ENCODE peak calls at places on chromosome 11, in six cellular contexts. D is RWPE1, S is K562, I is IMR-90, M is neuronal stem cell, L is GM12878. O is an unnamed sample.

GRCh38 chr11:10310301-10310841 is 5.5 kb downstream of the ADM start:
- DNase-seq in M (no peak), D (no peak), S (no peak), I (peak), L (no peak), O (no peak)

GRCh38 chr11:134120921-134121526 is 52.2 kb downstream of the JAM3 start:
- DNase-seq in L (no peak), S (no peak), D (no peak), I (peak), M (no peak), O (no peak)

GRCh38 chr11:86743223-86744118 is 56.9 kb upstream of the PRSS23 start:
- DNase-seq in S (peak), M (no peak), D (peak), L (no peak), I (peak), O (peak)

GRCh38 chr11:124760205-124760652 is 1.9 kb downstream of the ESAM start:
- DNase-seq in S (no peak), I (no peak), L (no peak), M (no peak), D (no peak), O (no peak)

GRCh38 chr11:2751523-2752203 is 51.9 kb upstream of the KCNQ1OT1 start:
- DNase-seq in L (no peak), D (no peak), S (no peak), I (no peak), M (no peak), O (peak)

GRCh38 chr11:3669128-3669527 is 2.1 kb downstream of the CHRNA10 start:
- DNase-seq in I (no peak), L (no peak), S (no peak), M (no peak), D (no peak), O (no peak)

GRCh38 chr11:24734742-24735141 is 237.9 kb downstream of the LUZP2 start:
- DNase-seq in L (no peak), D (no peak), M (no peak), I (no peak), S (no peak), O (no peak)

GRCh38 chr11:128555606-128556005 is 31.8 kb downstream of the ETS1 start:
- DNase-seq in I (no peak), D (peak), S (no peak), M (no peak), L (no peak), O (peak)

GRCh38 chr11:57458410-57459111 is 1.8 kb upstream of the RTN4RL2 start:
- DNase-seq in S (peak), M (no peak), L (no peak), D (no peak), I (peak), O (peak)

DNA sequence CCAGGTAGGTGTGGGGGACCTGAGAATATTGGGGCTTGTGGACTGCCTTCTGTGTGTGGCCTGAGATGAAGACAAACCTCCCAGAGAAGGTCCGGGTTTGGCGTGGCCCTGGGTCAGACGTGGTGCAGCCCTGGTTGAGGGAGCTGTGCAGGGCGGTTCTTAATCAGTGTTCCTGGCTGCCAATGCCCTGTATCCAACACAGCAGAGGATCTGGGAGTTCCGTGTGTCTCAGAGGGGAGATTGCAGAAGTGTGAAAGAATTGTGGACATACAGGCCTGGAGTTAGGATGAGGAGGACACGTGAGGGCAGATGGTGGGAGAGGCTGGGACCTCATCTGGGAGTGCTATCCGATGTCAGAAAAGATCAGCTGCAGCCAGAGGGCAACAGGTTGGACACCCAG is 102.0 kb upstream of the NECTIN1 start:
- DNase-seq in M (no peak), I (no peak), L (no peak), D (no peak), S (no peak), O (no peak)
- H3K27ac ChIP-seq in M (no peak), I (no peak), L (no peak), D (no peak), S (no peak), O (no peak)

DNA sequence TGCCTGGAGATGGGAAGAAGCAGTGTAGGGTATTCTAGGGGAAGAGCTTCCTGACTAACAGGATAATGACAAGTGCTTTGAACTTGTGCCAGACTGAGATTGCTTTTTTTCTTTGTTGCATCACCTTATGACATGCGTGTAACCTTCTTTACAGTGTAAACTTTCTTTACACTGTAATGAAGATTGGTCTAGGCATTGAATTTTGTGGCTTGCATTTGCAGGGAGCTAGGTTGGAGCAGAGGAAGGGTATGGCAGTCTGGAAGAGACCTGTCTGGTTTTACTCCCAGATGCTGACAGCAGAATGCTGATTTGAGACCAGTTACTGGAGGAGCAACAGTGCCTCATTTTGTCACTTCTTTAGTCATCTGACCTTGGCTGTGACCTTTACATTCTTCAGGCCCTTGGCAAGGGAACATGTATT is 5.6 kb downstream of the DDB2 start:
- DNase-seq in I (peak), L (no peak), S (no peak), M (no peak), D (no peak), O (no peak)
- H3K27ac ChIP-seq in I (peak), L (no peak), S (no peak), M (no peak), D (peak), O (no peak)

DNA sequence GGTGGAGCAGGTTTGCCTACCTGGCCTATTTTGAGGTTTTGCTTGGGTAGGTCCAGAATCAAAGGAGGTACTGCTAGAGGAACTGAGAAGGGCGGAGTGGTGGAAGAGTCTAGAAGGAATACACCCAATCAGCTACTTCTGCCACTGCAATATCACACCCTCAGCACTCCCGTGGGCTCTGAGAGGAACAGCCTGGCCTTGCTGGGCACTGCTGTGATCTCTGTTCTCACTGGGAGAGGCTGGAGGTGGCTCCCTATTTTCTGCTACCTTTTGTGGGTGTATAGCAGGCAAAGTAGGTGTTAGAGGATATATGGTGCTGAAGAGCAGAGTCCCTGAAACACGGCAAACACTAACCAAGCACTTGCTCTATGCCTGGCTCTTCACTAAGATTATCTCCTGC is 25.0 kb upstream of the IGSF22 start:
- DNase-seq in L (no peak), I (no peak), M (no peak), S (no peak), D (no peak), O (no peak)
- H3K27ac ChIP-seq in L (no peak), I (no peak), M (no peak), S (no peak), D (no peak), O (no peak)

DNA sequence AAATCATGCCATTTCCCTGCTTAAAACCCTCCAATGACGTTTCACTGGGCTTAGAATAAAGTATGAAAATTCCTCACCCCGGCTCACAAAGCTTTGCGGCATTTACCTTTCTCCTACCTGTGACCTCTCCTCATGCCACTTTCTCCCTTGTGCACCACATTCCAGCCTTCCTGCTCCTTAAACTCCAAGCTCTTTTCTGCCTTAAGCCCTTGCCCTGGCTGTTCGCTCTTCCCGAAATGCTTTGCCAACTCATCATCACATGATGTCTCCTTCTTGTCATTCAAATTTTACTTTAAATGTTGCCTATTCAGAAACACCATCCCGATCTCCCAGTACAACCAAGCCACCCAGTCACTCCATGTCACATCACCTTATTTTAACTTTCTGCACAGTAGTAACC is 2.0 kb downstream of the PLEKHA7 start:
- DNase-seq in M (no peak), L (no peak), D (no peak), I (no peak), S (no peak), O (no peak)
- H3K27ac ChIP-seq in M (no peak), L (no peak), D (no peak), I (no peak), S (no peak), O (peak)

GRCh38 chr11:44611088-44611487 is 45.6 kb downstream of the CD82 start:
- DNase-seq in M (no peak), S (no peak), L (no peak), I (no peak), D (no peak), O (no peak)
- H3K27ac ChIP-seq in M (no peak), S (no peak), L (peak), I (no peak), D (peak), O (no peak)